ENCODE peak calls at places on chromosomes 11 and 22, in ten cellular contexts. E is GM12878; I is body of pancreas; A is thoracic aorta; O is CD4-positive, alpha-beta T cell; Z is cardiac fibroblast; B is OCI-LY7; M is GM06990; Q is ovary; J is osteocyte. W is an unnamed sample.

GRCh38 chr22:27100789-27101188 is 443.4 kb downstream of the MIAT start:
- DNase-seq in E (no peak), I (no peak), A (no peak), O (no peak), Z (peak), B (no peak), M (no peak), Q (peak), J (peak), W (no peak)

GRCh38 chr11:113873241-113873626 is 2.1 kb downstream of the USP28 start:
- DNase-seq in E (no peak), I (no peak), A (no peak), O (no peak), Z (peak), B (no peak), M (no peak), Q (no peak), J (no peak), W (no peak)

GRCh38 chr11:111627591-111627990 is 25.3 kb downstream of the SIK2 start:
- DNase-seq in E (no peak), I (no peak), A (no peak), O (no peak), Z (peak), B (no peak), M (no peak), Q (no peak), J (no peak), W (no peak)

GRCh38 chr11:69382131-69383128 is 88.5 kb downstream of the MYEOV start:
- DNase-seq in E (peak), I (peak), A (no peak), O (peak), Z (peak), B (peak), M (no peak), Q (no peak), J (peak), W (no peak)

GRCh38 chr22:24706050-24706449 is 68.5 kb downstream of the PIWIL3 start:
- DNase-seq in E (no peak), I (no peak), A (no peak), O (no peak), Z (no peak), B (no peak), M (no peak), Q (no peak), J (no peak), W (no peak)

GRCh38 chr11:76424891-76425290 is 19.9 kb upstream of the EMSY start:
- DNase-seq in E (no peak), I (no peak), A (no peak), O (no peak), Z (no peak), B (no peak), M (no peak), Q (no peak), J (no peak), W (no peak)

GRCh38 chr11:58625086-58625485 is 2.6 kb downstream of the CNTF start:
- DNase-seq in E (no peak), I (no peak), A (no peak), O (no peak), Z (no peak), B (no peak), M (no peak), Q (no peak), J (no peak), W (no peak)

GRCh38 chr11:45154276-45154675 is 7.8 kb downstream of the PRDM11 start:
- DNase-seq in E (no peak), I (no peak), A (no peak), O (no peak), Z (no peak), B (no peak), M (no peak), Q (no peak), J (peak), W (no peak)

GRCh38 chr11:80155412-80156017 is 714.7 kb upstream of the TENM4 start:
- DNase-seq in E (no peak), I (no peak), A (no peak), O (no peak), Z (peak), B (peak), M (no peak), Q (no peak), J (no peak), W (peak)

GRCh38 chr22:41613456-41613855 is 7.4 kb downstream of the DESI1 start:
- DNase-seq in E (no peak), I (no peak), A (no peak), O (no peak), Z (no peak), B (no peak), M (no peak), Q (no peak), J (no peak), W (no peak)
- TF ChIP-seq CTCF in E (no peak), I (no peak), A (no peak), O (no peak), Z (no peak), B (no peak), M (no peak), Q (no peak), J (no peak), W (no peak)

GRCh38 chr11:123235117-123235686 is 40.2 kb upstream of the CLMP start:
- DNase-seq in E (no peak), I (peak), A (peak), O (peak), Z (peak), B (peak), M (peak), Q (peak), J (no peak), W (no peak)

GRCh38 chr11:123238297-123238696 is 43.2 kb upstream of the CLMP start:
- DNase-seq in E (no peak), I (peak), A (no peak), O (no peak), Z (peak), B (no peak), M (no peak), Q (no peak), J (no peak), W (no peak)

GRCh38 chr11:123233978-123234340 is 38.9 kb upstream of the CLMP start:
- DNase-seq in E (no peak), I (no peak), A (no peak), O (no peak), Z (peak), B (no peak), M (no peak), Q (no peak), J (no peak), W (no peak)

GRCh38 chr11:123233280-123233977 is 38.4 kb upstream of the CLMP start:
- DNase-seq in E (peak), I (no peak), A (no peak), O (no peak), Z (peak), B (no peak), M (peak), Q (no peak), J (no peak), W (peak)

GRCh38 chr11:123235687-123236261 is 40.7 kb upstream of the CLMP start:
- DNase-seq in E (no peak), I (no peak), A (no peak), O (no peak), Z (peak), B (no peak), M (no peak), Q (peak), J (no peak), W (no peak)
- TF ChIP-seq CTCF in E (no peak), I (no peak), A (no peak), O (no peak), Z (peak), B (no peak), M (no peak), Q (no peak), J (peak), W (no peak)

DNA sequence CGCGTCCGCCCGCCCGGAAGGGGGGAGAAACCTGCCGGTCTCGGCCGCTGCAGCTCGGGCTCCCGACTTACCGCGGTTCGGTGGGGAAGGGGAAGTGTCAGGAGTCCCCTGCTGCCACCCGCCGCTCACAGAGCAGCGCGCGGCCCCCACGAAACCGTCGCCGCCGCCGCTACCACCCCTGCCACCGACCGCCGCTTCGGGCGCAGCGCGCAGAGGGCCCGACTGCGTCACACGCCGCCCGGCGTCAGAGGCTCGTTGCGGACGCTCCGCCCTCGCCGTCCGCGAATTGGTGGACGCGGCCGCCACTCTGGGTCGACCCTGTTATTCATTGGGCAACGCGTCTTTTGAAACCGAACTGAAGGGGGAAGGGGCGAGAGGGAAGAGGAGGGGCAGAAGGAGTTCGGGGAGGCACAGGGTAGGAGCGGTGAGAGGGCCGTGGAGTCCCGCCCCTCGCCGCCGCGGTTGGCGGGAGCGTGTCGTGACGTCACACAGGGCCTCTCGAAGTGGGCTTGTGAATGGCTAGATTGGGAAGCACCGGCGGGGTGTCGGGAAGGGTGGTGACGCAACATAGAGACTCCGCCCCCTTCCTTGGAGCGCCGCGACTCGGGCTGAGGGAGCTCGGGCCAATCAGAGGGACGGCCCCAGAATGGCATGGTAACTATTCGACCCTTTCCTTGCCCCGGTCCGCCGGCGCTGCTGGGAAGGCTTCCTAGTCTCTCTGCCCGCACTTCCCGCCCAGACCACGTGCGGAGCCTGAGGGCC is at the start of gene NUP98:
- DNase-seq in E (peak), I (peak), A (peak), O (peak), Z (peak), B (peak), M (peak), Q (peak), J (peak), W (peak)
- TF ChIP-seq CTCF in E (no peak), I (no peak), A (no peak), O (no peak), Z (no peak), B (peak), M (no peak), Q (no peak), J (no peak), W (no peak)

GRCh38 chr11:64520013-64520412 is 71.0 kb upstream of the SLC22A12 start:
- DNase-seq in E (no peak), I (no peak), A (no peak), O (no peak), Z (no peak), B (no peak), M (no peak), Q (no peak), J (no peak), W (no peak)

GRCh38 chr11:64518928-64519327 is 72.1 kb upstream of the SLC22A12 start:
- DNase-seq in E (no peak), I (no peak), A (no peak), O (no peak), Z (no peak), B (no peak), M (no peak), Q (no peak), J (no peak), W (no peak)

GRCh38 chr11:64519541-64519940 is 71.5 kb upstream of the SLC22A12 start:
- DNase-seq in E (no peak), I (no peak), A (no peak), O (no peak), Z (no peak), B (no peak), M (no peak), Q (no peak), J (no peak), W (no peak)

GRCh38 chr11:64514596-64514995 is 76.4 kb upstream of the SLC22A12 start:
- DNase-seq in E (no peak), I (no peak), A (no peak), O (no peak), Z (no peak), B (no peak), M (no peak), Q (no peak), J (no peak), W (no peak)

DNA sequence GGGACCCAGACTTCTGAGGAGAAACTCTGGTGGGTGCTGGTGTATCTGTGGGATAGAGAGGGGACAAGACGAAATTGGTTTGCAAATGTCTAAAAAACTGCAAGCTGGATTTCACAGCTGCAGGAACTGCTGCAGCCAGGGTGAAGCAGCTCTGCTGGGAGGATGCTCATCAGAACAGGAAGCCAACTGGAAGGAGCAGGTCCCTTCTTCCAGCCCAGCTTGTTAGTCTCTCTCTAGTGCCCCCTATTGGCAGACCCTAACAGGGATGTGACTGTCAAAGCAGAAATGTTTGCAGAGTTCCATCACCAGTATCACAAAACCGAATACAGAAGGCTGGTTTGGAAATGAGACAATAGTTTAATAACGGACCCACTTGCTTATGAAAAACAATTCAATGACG is 74.8 kb upstream of the SLC22A12 start:
- DNase-seq in E (no peak), I (no peak), A (no peak), O (no peak), Z (no peak), B (peak), M (no peak), Q (no peak), J (no peak), W (no peak)
- TF ChIP-seq CTCF in E (peak), I (no peak), A (no peak), O (no peak), Z (peak), B (peak), M (peak), Q (no peak), J (peak), W (peak)

DNA sequence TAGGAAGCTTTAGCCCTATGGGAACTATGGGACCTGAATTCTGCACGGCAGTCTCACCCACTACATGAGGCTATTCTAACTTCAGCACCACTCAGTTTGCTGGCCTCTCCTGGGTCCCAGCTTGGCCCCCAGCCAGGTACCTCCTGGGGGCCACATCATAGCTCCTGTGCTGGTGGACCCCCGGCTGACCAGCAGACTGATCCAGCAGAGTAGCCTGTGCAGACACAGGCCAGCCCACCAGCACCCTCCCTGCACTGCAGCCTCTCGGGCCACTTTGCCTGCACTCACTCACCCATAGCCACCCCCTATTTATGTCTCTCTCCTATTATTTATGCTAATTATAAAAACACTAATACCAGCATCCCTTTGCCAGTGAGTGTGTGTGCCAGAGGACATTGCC is 1.2 kb upstream of the OR10AG1 start:
- DNase-seq in E (no peak), I (no peak), A (no peak), O (no peak), Z (no peak), B (no peak), M (no peak), Q (no peak), J (no peak), W (no peak)
- TF ChIP-seq CTCF in E (no peak), I (no peak), A (no peak), O (no peak), Z (no peak), B (no peak), M (no peak), Q (no peak), J (no peak), W (no peak)

GRCh38 chr11:123741159-123741951 is at the start of gene ZNF202:
- DNase-seq in E (peak), I (peak), A (peak), O (peak), Z (peak), B (peak), M (peak), Q (peak), J (peak), W (peak)
- TF ChIP-seq CTCF in E (no peak), I (peak), A (peak), O (no peak), Z (peak), B (no peak), M (peak), Q (no peak), J (peak), W (no peak)

GRCh38 chr22:19970479-19971275 is 29.1 kb upstream of the TXNRD2 start:
- DNase-seq in E (no peak), I (peak), A (no peak), O (peak), Z (peak), B (peak), M (peak), Q (peak), J (no peak), W (peak)

GRCh38 chr22:19968450-19968891 is 26.9 kb upstream of the TXNRD2 start:
- DNase-seq in E (no peak), I (no peak), A (no peak), O (no peak), Z (no peak), B (no peak), M (no peak), Q (no peak), J (no peak), W (no peak)

GRCh38 chr22:19969141-19969928 is 27.7 kb upstream of the TXNRD2 start:
- DNase-seq in E (no peak), I (no peak), A (no peak), O (no peak), Z (no peak), B (no peak), M (no peak), Q (no peak), J (no peak), W (no peak)

GRCh38 chr22:19971276-19972124 is 29.9 kb upstream of the TXNRD2 start:
- DNase-seq in E (no peak), I (no peak), A (no peak), O (no peak), Z (no peak), B (no peak), M (no peak), Q (no peak), J (no peak), W (no peak)

GRCh38 chr22:19970031-19970478 is 28.4 kb upstream of the TXNRD2 start:
- DNase-seq in E (no peak), I (no peak), A (no peak), O (no peak), Z (no peak), B (no peak), M (no peak), Q (no peak), J (no peak), W (no peak)
- TF ChIP-seq CTCF in E (no peak), I (no peak), A (no peak), O (no peak), Z (no peak), B (no peak), M (no peak), Q (no peak), J (no peak), W (no peak)